ENCODE peak calls at places on chromosome 1, in nine cellular contexts. N is NCI-H1092; F is IMR-90; E is substantia nigra; K is stimulated activated CD4-positive, alpha-beta T cell treated with anti-CD3 and anti-CD28 coated beads, Interleukin-15, amount 100 ng/mL, for 24 hours; U is WTC11; T is smooth muscle cell of the brain vasculature; I is hippocampal formation; M is activated naive CD4-positive, alpha-beta T cell treated with anti-CD3 and anti-CD28 coated beads for 36 hours. O is an unnamed sample.

GRCh38 chr1:219812086-219812485 is 116.3 kb downstream of the SLC30A10 start:
- DNase-seq in M (no peak), E (no peak), U (no peak), K (no peak), N (no peak), I (no peak), T (no peak), F (no peak), O (no peak)

GRCh38 chr1:226690460-226690982 is 48.6 kb downstream of the ITPKB start:
- DNase-seq in I (no peak), E (no peak), K (peak; percentile 64), U (no peak), N (no peak), M (peak; percentile 91), F (peak; percentile 54), T (no peak), O (peak; percentile 72)

GRCh38 chr1:226409392-226409791 is 1.5 kb upstream of the PARP1 start:
- DNase-seq in E (no peak), K (no peak), T (no peak), N (no peak), U (no peak), F (no peak), I (no peak), M (no peak), O (no peak)

GRCh38 chr1:5996641-5997270 is 4.5 kb upstream of the NPHP4 start:
- DNase-seq in I (no peak), U (no peak), K (no peak), F (no peak), M (no peak), N (no peak), E (no peak), T (no peak), O (no peak)

GRCh38 chr1:61322769-61323168 is 240.4 kb downstream of the NFIA start:
- DNase-seq in I (no peak), T (no peak), U (no peak), E (no peak), M (no peak), K (no peak), F (no peak), N (peak; percentile 37), O (no peak)

GRCh38 chr1:184838374-184838995 is 83.8 kb upstream of the EDEM3 start:
- DNase-seq in F (peak; percentile 95), I (no peak), T (peak; percentile 61), K (no peak), N (no peak), E (no peak), M (no peak), U (no peak), O (no peak)

GRCh38 chr1:116724765-116725375 is 29.4 kb upstream of the CD2 start:
- DNase-seq in M (peak; percentile 94), K (peak; percentile 90), I (no peak), U (peak; percentile 74), T (peak; percentile 21), F (peak; percentile 52), N (peak; percentile 65), E (no peak), O (peak; percentile 27)

GRCh38 chr1:82260051-82260450 is 459.3 kb downstream of the ADGRL2 start:
- DNase-seq in F (no peak), K (no peak), E (no peak), T (no peak), M (no peak), N (no peak), U (no peak), I (no peak), O (no peak)

GRCh38 chr1:16115468-16116363 is 40.2 kb downstream of the EPHA2 start:
- DNase-seq in F (no peak), I (no peak), E (no peak), M (no peak), T (no peak), U (peak; percentile 68), K (no peak), N (no peak), O (no peak)

GRCh38 chr1:211912844-211913432 is 82.4 kb upstream of the LPGAT1 start:
- DNase-seq in M (no peak), N (no peak), F (no peak), E (no peak), I (no peak), T (no peak), U (no peak), K (no peak), O (no peak)

GRCh38 chr1:61053712-61054608 is 28.4 kb upstream of the NFIA start:
- DNase-seq in K (peak; percentile 36), M (peak; percentile 14), U (peak; percentile 55), T (no peak), E (no peak), I (no peak), F (no peak), N (no peak), O (no peak)

GRCh38 chr1:45684402-45684801 is 1.9 kb downstream of the GPBP1L1 start:
- DNase-seq in N (no peak), U (no peak), F (no peak), M (no peak), K (no peak), I (no peak), E (no peak), T (no peak), O (no peak)

GRCh38 chr1:165353731-165354671 is 2.5 kb downstream of the LMX1A start:
- DNase-seq in M (no peak), N (no peak), E (no peak), I (no peak), K (no peak), F (no peak), U (peak; percentile 46), T (no peak), O (no peak)

GRCh38 chr1:25735956-25736529 is 64.0 kb upstream of the SELENON start:
- DNase-seq in M (no peak), E (no peak), T (no peak), U (no peak), N (no peak), I (no peak), K (no peak), F (no peak), O (no peak)

GRCh38 chr1:115713906-115714305 is 54.6 kb downstream of the CASQ2 start:
- DNase-seq in F (no peak), N (no peak), K (no peak), U (no peak), M (no peak), T (no peak), I (no peak), E (no peak), O (no peak)

GRCh38 chr1:160197231-160197630 is 6.9 kb downstream of the CASQ1 start:
- DNase-seq in M (no peak), I (no peak), N (peak; percentile 14), T (no peak), E (no peak), K (no peak), F (no peak), U (no peak), O (no peak)

GRCh38 chr1:6651889-6652288 is 27.2 kb downstream of the THAP3 start:
- DNase-seq in K (no peak), M (no peak), N (no peak), F (no peak), E (no peak), I (no peak), U (no peak), T (no peak), O (no peak)

GRCh38 chr1:75861831-75862230 is 65.1 kb downstream of the MSH4 start:
- DNase-seq in K (no peak), U (peak; percentile 21), N (no peak), I (no peak), F (no peak), M (no peak), T (no peak), E (no peak), O (no peak)

GRCh38 chr1:225995919-225996864 is 3.0 kb downstream of the SDE2 start:
- DNase-seq in E (no peak), I (no peak), U (no peak), M (no peak), F (no peak), N (no peak), T (no peak), K (no peak), O (no peak)

GRCh38 chr1:182185822-182186756 is 124.6 kb upstream of the ZNF648 start:
- DNase-seq in M (no peak), U (no peak), I (no peak), F (peak; percentile 47), T (no peak), E (no peak), N (no peak), K (no peak), O (no peak)

GRCh38 chr1:151991663-151992344 is 1.9 kb downstream of the S100A10 start:
- DNase-seq in K (no peak), U (no peak), T (no peak), E (no peak), I (no peak), F (no peak), N (no peak), M (no peak), O (no peak)

GRCh38 chr1:5430911-5431310 is 561.3 kb downstream of the NPHP4 start:
- DNase-seq in N (no peak), E (no peak), F (no peak), T (no peak), M (no peak), I (no peak), K (no peak), U (no peak), O (no peak)

GRCh38 chr1:3776231-3777030 is 3.9 kb downstream of the SMIM1 start:
- DNase-seq in N (no peak), T (no peak), E (no peak), I (no peak), M (no peak), K (no peak), U (no peak), F (no peak), O (no peak)

GRCh38 chr1:42335809-42336518 is 929 bp upstream of the FOXJ3 start:
- DNase-seq in K (no peak), E (no peak), F (peak; percentile 45), I (no peak), N (peak; percentile 76), T (no peak), M (peak; percentile 18), U (no peak), O (no peak)

GRCh38 chr1:47439151-47440051 is 1.6 kb downstream of the FOXD2 start:
- DNase-seq in T (no peak), N (no peak), E (no peak), K (no peak), M (no peak), I (no peak), U (no peak), F (no peak), O (no peak)

GRCh38 chr1:17306407-17306806 is 1.6 kb upstream of the PADI4 start:
- DNase-seq in I (no peak), U (no peak), K (no peak), T (no peak), N (no peak), M (no peak), F (no peak), E (no peak), O (no peak)

GRCh38 chr1:115189814-115190541 is 100.7 kb upstream of the TSPAN2 start:
- DNase-seq in N (no peak), F (peak; percentile 95), M (no peak), T (no peak), K (no peak), U (no peak), I (no peak), E (no peak), O (no peak)

GRCh38 chr1:39275836-39276507 is 71.5 kb downstream of the MACF1 start:
- DNase-seq in T (no peak), I (no peak), E (no peak), F (no peak), U (no peak), K (no peak), N (no peak), M (no peak), O (no peak)

GRCh38 chr1:52142220-52143153 is 598 bp downstream of the ZFYVE9 start:
- DNase-seq in K (peak; percentile 55), T (no peak), U (peak; percentile 55), I (no peak), M (peak; percentile 36), N (peak; percentile 17), F (peak; percentile 52), E (no peak), O (no peak)

GRCh38 chr1:160342520-160342919 is 530 bp downstream of the COPA start:
- DNase-seq in I (no peak), F (no peak), K (peak; percentile 9), U (no peak), N (no peak), M (peak; percentile 11), T (no peak), E (no peak), O (no peak)

GRCh38 chr1:214712737-214713136 is 109.7 kb downstream of the CENPF start:
- DNase-seq in E (no peak), M (no peak), T (no peak), U (no peak), N (no peak), K (no peak), I (no peak), F (no peak), O (no peak)

O was measured in glomerular endothelial cell.